ENCODE peak calls at places on chromosome 1, in eight cellular contexts. Q, V, F, X, M, W, S and O are unnamed samples.

GRCh38 chr1:201221201-201221846 is 30.7 kb downstream of the IGFN1 start:
- DNase-seq in W (no peak), V (no peak), F (no peak), Q (no peak), S (no peak), X (no peak), M (no peak), O (no peak)

GRCh38 chr1:240612811-240613210 is 856 bp upstream of the GREM2 start:
- DNase-seq in W (no peak), S (no peak), Q (no peak), F (no peak), X (no peak), V (no peak), M (no peak), O (no peak)

GRCh38 chr1:99685516-99686180 is 39.7 kb downstream of the PALMD start:
- DNase-seq in M (peak), X (no peak), F (peak), W (peak), Q (peak), S (peak), V (no peak), O (peak)

GRCh38 chr1:63203641-63204040 is 118.7 kb upstream of the FOXD3 start:
- DNase-seq in Q (no peak), V (no peak), F (no peak), M (no peak), W (no peak), X (no peak), S (no peak), O (no peak)

GRCh38 chr1:11790880-11791715 is 14.7 kb downstream of the MTHFR start:
- DNase-seq in M (peak), X (no peak), W (peak), S (no peak), V (no peak), Q (peak), F (no peak), O (peak)

GRCh38 chr1:184658033-184658432 is 96.6 kb downstream of the EDEM3 start:
- DNase-seq in V (no peak), M (no peak), X (no peak), F (no peak), S (no peak), W (no peak), Q (no peak), O (no peak)

GRCh38 chr1:218496561-218496960 is 151.4 kb downstream of the TGFB2 start:
- DNase-seq in Q (peak), V (no peak), W (peak), X (no peak), S (no peak), F (no peak), M (no peak), O (no peak)

GRCh38 chr1:228294717-228295116 is 86.9 kb downstream of the OBSCN start:
- DNase-seq in S (no peak), Q (no peak), X (no peak), M (no peak), V (no peak), F (no peak), W (no peak), O (no peak)

GRCh38 chr1:83882906-83883305 is 116.0 kb downstream of the TTLL7 start:
- DNase-seq in Q (no peak), X (no peak), W (no peak), S (peak), V (no peak), M (no peak), F (peak), O (no peak)

GRCh38 chr1:45677751-45678245 is 8.5 kb downstream of the GPBP1L1 start:
- DNase-seq in V (no peak), S (no peak), Q (no peak), X (no peak), M (no peak), W (no peak), F (no peak), O (no peak)